ENCODE peak calls at places on chromosome 3, in seven cellular contexts. J is progenitor cell of endocrine pancreas; N is kidney epithelial cell; O is activated CD8-positive, alpha-beta T cell treated with anti-CD3 and anti-CD28 coated beads for 36 hours; F is GM10248; R is fibroblast of lung; W is pancreas. Y is an unnamed sample.

GRCh38 chr3:102078864-102079808 is 229.8 kb downstream of the NFKBIZ start:
- DNase-seq in J (no peak), N (no peak), O (peak), F (no peak), R (no peak), W (no peak), Y (no peak)

GRCh38 chr3:81955908-81956307 is 194.5 kb upstream of the GBE1 start:
- DNase-seq in J (no peak), N (no peak), O (no peak), F (no peak), R (no peak), W (no peak), Y (no peak)

GRCh38 chr3:112761062-112761638 is 85.5 kb downstream of the CD200R1L start:
- DNase-seq in J (no peak), N (no peak), O (no peak), F (no peak), R (peak), W (no peak), Y (no peak)

GRCh38 chr3:17967111-17967510 is 224.7 kb upstream of the TBC1D5 start:
- DNase-seq in J (no peak), N (no peak), O (no peak), F (no peak), R (no peak), W (no peak), Y (no peak)

GRCh38 chr3:183631715-183632114 is 3.7 kb upstream of the KLHL24 start:
- DNase-seq in J (no peak), N (no peak), O (no peak), F (no peak), R (no peak), W (no peak), Y (no peak)

GRCh38 chr3:87436781-87437543 is 160.6 kb upstream of the POU1F1 start:
- DNase-seq in J (no peak), N (peak), O (no peak), F (no peak), R (peak), W (no peak), Y (no peak)

GRCh38 chr3:142808103-142808917 is 80.6 kb downstream of the PCOLCE2 start:
- DNase-seq in J (no peak), N (peak), O (peak), F (no peak), R (peak), W (no peak), Y (no peak)

GRCh38 chr3:150022406-150023238 is 51.9 kb upstream of the PFN2 start:
- DNase-seq in J (no peak), N (no peak), O (no peak), F (no peak), R (peak), W (no peak), Y (no peak)

GRCh38 chr3:100789582-100789981 is 80.3 kb downstream of the TFG start:
- DNase-seq in J (no peak), N (no peak), O (no peak), F (no peak), R (peak), W (no peak), Y (no peak)

GRCh38 chr3:168248383-168249047 is 152.8 kb upstream of the GOLIM4 start:
- DNase-seq in J (peak), N (no peak), O (no peak), F (peak), R (peak), W (no peak), Y (peak)

GRCh38 chr3:190541008-190541407 is 27.1 kb downstream of the IL1RAP start:
- DNase-seq in J (no peak), N (no peak), O (no peak), F (no peak), R (no peak), W (no peak), Y (no peak)

GRCh38 chr3:127908202-127908601 is 6.8 kb upstream of the KBTBD12 start:
- DNase-seq in J (no peak), N (no peak), O (no peak), F (no peak), R (no peak), W (no peak), Y (no peak)

GRCh38 chr3:131501949-131502348 is 822 bp downstream of the MRPL3 start:
- DNase-seq in J (no peak), N (no peak), O (peak), F (peak), R (no peak), W (no peak), Y (no peak)

GRCh38 chr3:33833408-33834116 is 35.1 kb downstream of the PDCD6IP start:
- DNase-seq in J (no peak), N (no peak), O (no peak), F (peak), R (no peak), W (no peak), Y (no peak)

GRCh38 chr3:47035645-47036044 is 56.2 kb downstream of the NBEAL2 start:
- DNase-seq in J (no peak), N (no peak), O (no peak), F (no peak), R (no peak), W (no peak), Y (no peak)

GRCh38 chr3:141646760-141647561 is 91.1 kb upstream of the RNF7 start:
- DNase-seq in J (no peak), N (no peak), O (no peak), F (no peak), R (peak), W (peak), Y (no peak)

GRCh38 chr3:27646891-27647290 is 75.2 kb downstream of the EOMES start:
- DNase-seq in J (no peak), N (no peak), O (no peak), F (no peak), R (no peak), W (no peak), Y (no peak)

GRCh38 chr3:182212479-182213076 is 500.9 kb downstream of the SOX2 start:
- DNase-seq in J (no peak), N (peak), O (no peak), F (no peak), R (peak), W (no peak), Y (no peak)

GRCh38 chr3:8839607-8840325 is 70.4 kb upstream of the OXTR start:
- DNase-seq in J (no peak), N (no peak), O (no peak), F (no peak), R (peak), W (no peak), Y (no peak)

GRCh38 chr3:127124135-127124534 is 68.8 kb upstream of the PRR23E start:
- DNase-seq in J (no peak), N (no peak), O (no peak), F (no peak), R (peak), W (no peak), Y (no peak)

GRCh38 chr3:8499181-8499611 is 2.4 kb upstream of the LMCD1 start:
- DNase-seq in J (no peak), N (peak), O (no peak), F (no peak), R (peak), W (no peak), Y (no peak)

GRCh38 chr3:53079791-53080555 is 34.1 kb upstream of the SFMBT1 start:
- DNase-seq in J (no peak), N (no peak), O (no peak), F (no peak), R (no peak), W (no peak), Y (no peak)

GRCh38 chr3:15630646-15631350 is 29.3 kb downstream of the BTD start:
- DNase-seq in J (no peak), N (peak), O (peak), F (peak), R (peak), W (no peak), Y (no peak)

GRCh38 chr3:50623840-50624474 is 7.0 kb downstream of the MAPKAPK3 start:
- DNase-seq in J (no peak), N (no peak), O (peak), F (peak), R (peak), W (no peak), Y (no peak)

GRCh38 chr3:149203758-149204157 is 17.9 kb downstream of the CP start:
- DNase-seq in J (no peak), N (no peak), O (no peak), F (peak), R (no peak), W (no peak), Y (no peak)

GRCh38 chr3:168847293-168847883 is 751.7 kb upstream of the GOLIM4 start:
- DNase-seq in J (no peak), N (peak), O (peak), F (peak), R (peak), W (no peak), Y (peak)

GRCh38 chr3:157532529-157533297 is 29.5 kb upstream of the VEPH1 start:
- DNase-seq in J (peak), N (peak), O (peak), F (peak), R (peak), W (no peak), Y (no peak)

GRCh38 chr3:156750874-156751245 is 75.3 kb upstream of the LEKR1 start:
- DNase-seq in J (no peak), N (no peak), O (no peak), F (no peak), R (peak), W (no peak), Y (no peak)

GRCh38 chr3:118850687-118851086 is 184.0 kb downstream of the IGSF11 start:
- DNase-seq in J (no peak), N (no peak), O (no peak), F (no peak), R (no peak), W (no peak), Y (no peak)

GRCh38 chr3:112682361-112682760 is 41.4 kb upstream of the CCDC80 start:
- DNase-seq in J (no peak), N (no peak), O (no peak), F (no peak), R (peak), W (no peak), Y (no peak)

GRCh38 chr3:42980909-42981308 is 1.8 kb downstream of the GASK1A start:
- DNase-seq in J (no peak), N (no peak), O (no peak), F (no peak), R (no peak), W (no peak), Y (no peak)

GRCh38 chr3:128278761-128279593 is 125.7 kb downstream of the EEFSEC start:
- DNase-seq in J (no peak), N (no peak), O (no peak), F (no peak), R (peak), W (peak), Y (peak)

GRCh38 chr3:17820704-17821103 is 78.3 kb upstream of the TBC1D5 start:
- DNase-seq in J (no peak), N (no peak), O (no peak), F (no peak), R (peak), W (no peak), Y (no peak)

GRCh38 chr3:65974505-65974904 is 64.2 kb downstream of the MAGI1 start:
- DNase-seq in J (no peak), N (no peak), O (no peak), F (no peak), R (no peak), W (no peak), Y (no peak)

GRCh38 chr3:140378571-140379340 is 299.1 kb upstream of the TRIM42 start:
- DNase-seq in J (no peak), N (no peak), O (no peak), F (no peak), R (peak), W (no peak), Y (no peak)

GRCh38 chr3:128496602-128497304 is 3.8 kb upstream of the GATA2 start:
- DNase-seq in J (no peak), N (no peak), O (no peak), F (no peak), R (peak), W (peak), Y (peak)

GRCh38 chr3:179663093-179663492 is 10.3 kb downstream of the USP13 start:
- DNase-seq in J (no peak), N (no peak), O (no peak), F (no peak), R (no peak), W (no peak), Y (no peak)

GRCh38 chr3:189229421-189229820 is 57.6 kb downstream of the TPRG1 start:
- DNase-seq in J (no peak), N (no peak), O (no peak), F (peak), R (no peak), W (no peak), Y (no peak)

GRCh38 chr3:193930247-193930646 is 205.7 kb upstream of the HES1 start:
- DNase-seq in J (no peak), N (no peak), O (no peak), F (no peak), R (no peak), W (no peak), Y (no peak)

DNA sequence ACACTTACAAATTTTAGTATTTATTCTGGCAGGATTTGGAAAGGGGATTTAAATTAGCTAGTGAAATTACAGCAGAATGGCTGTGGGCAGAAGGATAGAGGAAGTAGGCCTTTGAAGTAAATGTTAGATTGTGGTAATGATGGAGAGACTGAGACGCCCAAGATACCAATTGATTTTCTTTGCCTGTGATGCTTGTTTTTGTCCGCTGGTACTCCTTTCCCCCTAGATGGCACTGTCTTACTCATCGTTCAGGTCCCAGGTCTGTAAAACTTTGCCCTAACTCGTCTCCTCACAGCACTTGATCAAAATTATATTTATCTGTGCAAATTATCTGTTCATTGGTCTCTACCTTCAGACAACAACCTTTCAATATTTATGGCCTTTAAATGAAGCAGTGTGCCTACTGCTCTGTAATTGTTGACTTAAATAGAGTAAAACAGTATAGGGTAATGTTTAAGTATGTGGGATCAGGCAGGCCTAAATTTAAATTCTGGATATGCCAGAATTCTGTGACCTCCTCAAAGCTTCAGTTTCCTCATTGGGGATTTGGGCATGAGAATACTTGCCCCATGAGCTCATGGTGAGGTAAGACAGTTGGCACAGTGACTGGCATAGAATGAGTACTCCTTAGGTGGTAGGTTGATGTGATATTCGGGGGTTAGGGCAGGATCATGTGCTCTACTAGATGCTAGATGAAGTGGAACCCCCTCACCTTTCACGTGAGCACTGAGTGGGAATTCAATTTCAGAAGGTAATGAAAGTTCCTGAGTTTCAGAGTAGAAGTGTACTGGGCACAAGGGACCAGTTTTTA is 14.7 kb downstream of the ARL8B start:
- DNase-seq in J (no peak), N (peak), O (peak), F (peak), R (peak), W (no peak), Y (no peak)
- TF ChIP-seq CTCF in J (peak), N (peak), O (peak), F (peak), R (peak), W (no peak), Y (no peak)

GRCh38 chr3:135137296-135137695 is 342.2 kb downstream of the EPHB1 start:
- DNase-seq in J (no peak), N (no peak), O (no peak), F (no peak), R (no peak), W (no peak), Y (no peak)

GRCh38 chr3:135141092-135141491 is 346.0 kb downstream of the EPHB1 start:
- DNase-seq in J (no peak), N (no peak), O (no peak), F (no peak), R (no peak), W (no peak), Y (no peak)

GRCh38 chr3:135136361-135137100 is 341.5 kb downstream of the EPHB1 start:
- DNase-seq in J (no peak), N (no peak), O (no peak), F (no peak), R (no peak), W (no peak), Y (no peak)

GRCh38 chr3:135140543-135140942 is 345.5 kb downstream of the EPHB1 start:
- DNase-seq in J (no peak), N (no peak), O (no peak), F (no peak), R (no peak), W (no peak), Y (no peak)

GRCh38 chr3:135138776-135139175 is 343.7 kb downstream of the EPHB1 start:
- DNase-seq in J (no peak), N (no peak), O (no peak), F (no peak), R (no peak), W (no peak), Y (no peak)
- TF ChIP-seq CTCF in J (no peak), N (no peak), O (no peak), F (no peak), R (no peak), W (no peak), Y (no peak)

GRCh38 chr3:38281895-38282686 is at the start of gene SLC22A14:
- DNase-seq in J (no peak), N (no peak), O (no peak), F (no peak), R (no peak), W (no peak), Y (no peak)
- TF ChIP-seq CTCF in J (peak), N (peak), O (no peak), F (peak), R (no peak), W (no peak), Y (no peak)

GRCh38 chr3:132730891-132731580 is 8.8 kb upstream of the NPHP3 start:
- DNase-seq in J (no peak), N (no peak), O (no peak), F (no peak), R (peak), W (no peak), Y (no peak)
- TF ChIP-seq CTCF in J (peak), N (peak), O (peak), F (peak), R (peak), W (peak), Y (no peak)

Y was measured in glutamatergic neuron.